ENCODE peak calls at places on chromosomes 12 and 14, in six cellular contexts. One of them, this sample, is unnamed.

GRCh38 chr14:52021971-52022600 is 32.7 kb downstream of the RTRAF start:
- DNase-seq in GM12878: peak; percentile 69
- DNase-seq in SK-N-SH: no peak
- DNase-seq in endothelial cell of umbilical vein: peak; percentile 89
- DNase-seq in HCT116: no peak
- DNase-seq in breast epithelium: no peak
- DNase-seq in this sample: no peak

GRCh38 chr14:70359076-70359424 is 433 bp downstream of the COX16 start:
- DNase-seq in endothelial cell of umbilical vein: no peak
- DNase-seq in breast epithelium: no peak
- DNase-seq in SK-N-SH: no peak
- DNase-seq in HCT116: no peak
- DNase-seq in GM12878: no peak
- DNase-seq in this sample: no peak

GRCh38 chr14:76761198-76761848 is at the start of gene VASH1:
- DNase-seq in HCT116: peak; percentile 15
- DNase-seq in endothelial cell of umbilical vein: peak; percentile 75
- DNase-seq in GM12878: no peak
- DNase-seq in breast epithelium: no peak
- DNase-seq in SK-N-SH: peak; percentile 97
- DNase-seq in this sample: peak; percentile 10

GRCh38 chr14:43792980-43793379 is 714.1 kb downstream of the FSCB start:
- DNase-seq in breast epithelium: no peak
- DNase-seq in HCT116: no peak
- DNase-seq in SK-N-SH: no peak
- DNase-seq in GM12878: no peak
- DNase-seq in endothelial cell of umbilical vein: no peak
- DNase-seq in this sample: no peak

GRCh38 chr14:85576161-85576560 is 46.2 kb downstream of the FLRT2 start:
- DNase-seq in SK-N-SH: no peak
- DNase-seq in breast epithelium: no peak
- DNase-seq in endothelial cell of umbilical vein: no peak
- DNase-seq in HCT116: no peak
- DNase-seq in GM12878: no peak
- DNase-seq in this sample: no peak

GRCh38 chr14:31541702-31542101 is 19.5 kb upstream of the NUBPL start:
- DNase-seq in SK-N-SH: no peak
- DNase-seq in breast epithelium: no peak
- DNase-seq in GM12878: no peak
- DNase-seq in HCT116: no peak
- DNase-seq in endothelial cell of umbilical vein: no peak
- DNase-seq in this sample: no peak

GRCh38 chr14:89665262-89665661 is 248.2 kb upstream of the FOXN3 start:
- DNase-seq in endothelial cell of umbilical vein: no peak
- DNase-seq in SK-N-SH: no peak
- DNase-seq in HCT116: no peak
- DNase-seq in breast epithelium: no peak
- DNase-seq in GM12878: no peak
- DNase-seq in this sample: no peak

GRCh38 chr14:71116206-71117122 is 209.2 kb downstream of the PCNX1 start:
- DNase-seq in HCT116: no peak
- DNase-seq in GM12878: peak; percentile 25
- DNase-seq in endothelial cell of umbilical vein: no peak
- DNase-seq in SK-N-SH: no peak
- DNase-seq in breast epithelium: no peak
- DNase-seq in this sample: no peak

GRCh38 chr14:36856095-36856878 is 194.6 kb downstream of the PAX9 start:
- DNase-seq in HCT116: no peak
- DNase-seq in GM12878: no peak
- DNase-seq in endothelial cell of umbilical vein: no peak
- DNase-seq in SK-N-SH: no peak
- DNase-seq in breast epithelium: no peak
- DNase-seq in this sample: peak; percentile 40

GRCh38 chr14:54182419-54183040 is 214.3 kb upstream of the CDKN3 start:
- DNase-seq in GM12878: no peak
- DNase-seq in breast epithelium: no peak
- DNase-seq in HCT116: no peak
- DNase-seq in SK-N-SH: no peak
- DNase-seq in endothelial cell of umbilical vein: peak; percentile 75
- DNase-seq in this sample: no peak

DNA sequence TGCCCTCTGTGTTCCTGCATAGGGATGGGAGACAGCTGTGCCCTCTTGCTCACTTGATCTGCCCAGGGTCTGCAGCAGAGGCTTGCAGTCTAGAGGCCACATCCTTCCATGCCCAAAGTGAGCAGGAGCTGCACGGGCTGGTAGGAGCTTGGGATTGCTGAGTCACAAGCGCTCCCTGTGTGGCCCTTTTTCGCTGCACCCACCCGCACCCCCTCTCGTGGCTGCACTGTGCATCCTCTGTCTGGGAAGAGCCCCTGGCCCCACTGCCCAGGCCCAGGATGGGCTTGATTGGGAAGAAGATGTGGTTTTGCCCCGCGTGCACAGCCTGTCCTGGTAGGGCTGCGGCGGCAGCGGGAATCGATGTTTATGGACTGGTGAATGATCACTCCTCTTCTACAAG is 192.4 kb downstream of the TSPAN9 start:
- DNase-seq in SK-N-SH: no peak
- DNase-seq in HCT116: no peak
- DNase-seq in GM12878: no peak
- DNase-seq in breast epithelium: no peak
- DNase-seq in endothelial cell of umbilical vein: no peak
- DNase-seq in this sample: no peak
- H3K4me3 ChIP-seq in SK-N-SH: no peak overlapping the region
- H3K4me3 ChIP-seq in HCT116: no peak overlapping the region
- H3K4me3 ChIP-seq in GM12878: no peak overlapping the region
- H3K4me3 ChIP-seq in breast epithelium: no peak overlapping the region
- H3K4me3 ChIP-seq in endothelial cell of umbilical vein: no peak overlapping the region
- H3K4me3 ChIP-seq in this sample: no peak overlapping the region

GRCh38 chr14:24438198-24439095 is 4.1 kb downstream of the SDR39U1 start:
- DNase-seq in GM12878: no peak
- DNase-seq in HCT116: no peak
- DNase-seq in breast epithelium: no peak
- DNase-seq in SK-N-SH: no peak
- DNase-seq in endothelial cell of umbilical vein: no peak
- DNase-seq in this sample: no peak
- TF ChIP-seq POLR2AphosphoS5 in GM12878: peak; percentile 46
- TF ChIP-seq POLR2AphosphoS5 in HCT116: no peak
- TF ChIP-seq POLR2AphosphoS5 in breast epithelium: no peak
- TF ChIP-seq POLR2AphosphoS5 in SK-N-SH: peak; percentile 3
- TF ChIP-seq POLR2AphosphoS5 in endothelial cell of umbilical vein: no peak
- TF ChIP-seq POLR2AphosphoS5 in this sample: no peak

GRCh38 chr12:93514853-93515252 is 47.5 kb downstream of the MRPL42 start:
- DNase-seq in breast epithelium: no peak
- DNase-seq in SK-N-SH: no peak
- DNase-seq in endothelial cell of umbilical vein: no peak
- DNase-seq in HCT116: no peak
- DNase-seq in GM12878: no peak
- DNase-seq in this sample: no peak
- H3K9me3 ChIP-seq in breast epithelium: no peaks in the 10 kb centered on the region
- H3K9me3 ChIP-seq in SK-N-SH: no peaks in the 10 kb centered on the region
- H3K9me3 ChIP-seq in endothelial cell of umbilical vein: no peaks in the 10 kb centered on the region
- H3K9me3 ChIP-seq in HCT116: no peaks in the 10 kb centered on the region
- H3K9me3 ChIP-seq in GM12878: no peaks in the 10 kb centered on the region
- H3K9me3 ChIP-seq in this sample: no peaks in the 10 kb centered on the region

GRCh38 chr12:122730215-122731014 is at the start of gene HCAR1:
- DNase-seq in breast epithelium: peak; percentile 59
- DNase-seq in GM12878: no peak
- DNase-seq in endothelial cell of umbilical vein: no peak
- DNase-seq in SK-N-SH: no peak
- DNase-seq in HCT116: no peak
- DNase-seq in this sample: no peak
- H3K4me3 ChIP-seq in breast epithelium: peak within 1 kb of the TSS; percentile 60
- H3K4me3 ChIP-seq in GM12878: no peak within 1 kb of the TSS
- H3K4me3 ChIP-seq in endothelial cell of umbilical vein: no peak within 1 kb of the TSS
- H3K4me3 ChIP-seq in SK-N-SH: no peak within 1 kb of the TSS
- H3K4me3 ChIP-seq in HCT116: no peak within 1 kb of the TSS
- H3K4me3 ChIP-seq in this sample: peak within 1 kb of the TSS; percentile 5

This sample was measured in prostate gland.